ENCODE peak calls at places on chromosome 11, in six cellular contexts. Q, N, M, A, P and B are unnamed samples.

GRCh38 chr11:46845440-46845739 is 690 bp downstream of the CKAP5 start:
- DNase-seq in Q (peak; percentile 33), N (no peak), M (no peak), A (no peak), P (no peak), B (no peak)

GRCh38 chr11:66373261-66373660 is 1.7 kb upstream of the SLC29A2 start:
- DNase-seq in Q (no peak), N (no peak), M (no peak), A (no peak), P (no peak), B (no peak)

GRCh38 chr11:132056689-132057088 is 686.3 kb downstream of the NTM start:
- DNase-seq in Q (peak; percentile 61), N (no peak), M (no peak), A (no peak), P (no peak), B (no peak)

GRCh38 chr11:46686886-46687810 is 13.3 kb downstream of the ARHGAP1 start:
- DNase-seq in Q (peak; percentile 31), N (no peak), M (no peak), A (peak; percentile 65), P (no peak), B (peak; percentile 73)

GRCh38 chr11:111631666-111632039 is 29.4 kb downstream of the SIK2 start:
- DNase-seq in Q (peak; percentile 76), N (peak; percentile 56), M (no peak), A (no peak), P (no peak), B (no peak)

GRCh38 chr11:61725632-61726280 is 26.7 kb upstream of the MYRF start:
- DNase-seq in Q (peak; percentile 86), N (no peak), M (no peak), A (no peak), P (no peak), B (no peak)

GRCh38 chr11:7514099-7514725 is 413 bp downstream of the PPFIBP2 start:
- DNase-seq in Q (no peak), N (no peak), M (no peak), A (no peak), P (no peak), B (no peak)

GRCh38 chr11:70326365-70326803 is 55.9 kb downstream of the PPFIA1 start:
- DNase-seq in Q (no peak), N (no peak), M (no peak), A (no peak), P (no peak), B (no peak)

GRCh38 chr11:79864882-79865281 is 424.1 kb upstream of the TENM4 start:
- DNase-seq in Q (peak; percentile 24), N (no peak), M (no peak), A (no peak), P (no peak), B (no peak)

GRCh38 chr11:79244175-79244804 is 196.5 kb downstream of the TENM4 start:
- DNase-seq in Q (peak; percentile 94), N (no peak), M (no peak), A (no peak), P (no peak), B (no peak)

GRCh38 chr11:43947003-43947500 is 4.6 kb downstream of the C11orf96 start:
- DNase-seq in Q (peak; percentile 40), N (peak; percentile 61), M (no peak), A (no peak), P (no peak), B (peak; percentile 71)

GRCh38 chr11:33406241-33406640 is 149.1 kb downstream of the HIPK3 start:
- DNase-seq in Q (no peak), N (no peak), M (no peak), A (no peak), P (no peak), B (no peak)